ENCODE peak calls at places on chromosomes 5 and 9, in five cellular contexts. F, V, G, I and Y are unnamed samples.

GRCh38 chr5:52990531-52990925 is 1.4 kb downstream of the ITGA2 start:
- DNase-seq in I (no peak), V (no peak), F (no peak), G (no peak), Y (no peak)

GRCh38 chr9:25602366-25603044 is 75.7 kb downstream of the TUSC1 start:
- DNase-seq in V (peak), G (no peak), F (no peak), I (no peak), Y (no peak)

GRCh38 chr5:68225188-68225910 is 9.8 kb downstream of the PIK3R1 start:
- DNase-seq in I (no peak), F (peak), V (peak), G (no peak), Y (peak)

GRCh38 chr9:73347720-73348119 is 196.1 kb downstream of the ANXA1 start:
- DNase-seq in I (no peak), V (peak), F (no peak), G (no peak), Y (no peak)

GRCh38 chr5:95327211-95327610 is 42.3 kb upstream of the MCTP1 start:
- DNase-seq in I (no peak), G (no peak), V (no peak), F (peak), Y (no peak)

GRCh38 chr9:75064307-75065025 is 23.5 kb downstream of the NMRK1 start:
- DNase-seq in I (no peak), G (no peak), F (peak), V (no peak), Y (no peak)

GRCh38 chr9:90009447-90009846 is 404.6 kb downstream of the GADD45G start:
- DNase-seq in I (no peak), G (no peak), V (no peak), F (no peak), Y (no peak)

GRCh38 chr9:76310991-76311390 is 83.2 kb downstream of the RFK start:
- DNase-seq in I (no peak), G (no peak), F (no peak), V (no peak), Y (no peak)

GRCh38 chr5:144361406-144361805 is 190.7 kb downstream of the KCTD16 start:
- DNase-seq in V (no peak), F (no peak), I (no peak), G (no peak), Y (no peak)

GRCh38 chr5:171999877-172000276 is 6.6 kb downstream of the FBXW11 start:
- DNase-seq in G (no peak), F (no peak), V (no peak), I (no peak), Y (no peak)

GRCh38 chr9:138022756-138023393 is 145.3 kb downstream of the CACNA1B start:
- DNase-seq in I (no peak), G (no peak), V (no peak), F (no peak), Y (no peak)

GRCh38 chr5:124655943-124656459 is 90.4 kb downstream of the ZNF608 start:
- DNase-seq in V (peak), I (no peak), F (peak), G (peak), Y (peak)

GRCh38 chr9:88173378-88173999 is 35.2 kb upstream of the SPATA31C2 start:
- DNase-seq in I (no peak), V (peak), F (peak), G (no peak), Y (peak)

GRCh38 chr5:60638300-60638699 is 61.7 kb downstream of the DEPDC1B start:
- DNase-seq in F (no peak), V (no peak), G (no peak), I (no peak), Y (no peak)

GRCh38 chr9:127904888-127905728 is 5.7 kb upstream of the ST6GALNAC6 start:
- DNase-seq in G (peak), V (no peak), I (no peak), F (no peak), Y (no peak)

GRCh38 chr9:127904518-127904887 is 5.1 kb upstream of the ST6GALNAC6 start:
- DNase-seq in F (no peak), V (no peak), I (peak), G (no peak), Y (no peak)

GRCh38 chr5:162067138-162067537 is 435 bp upstream of the GABRG2 start:
- DNase-seq in F (no peak), V (no peak), I (no peak), G (no peak), Y (no peak)

GRCh38 chr9:109411818-109412352 is 86.2 kb downstream of the PTPN3 start:
- DNase-seq in F (peak), G (no peak), V (no peak), I (no peak), Y (no peak)
- TF ChIP-seq CTCF in F (peak), G (no peak), V (peak), I (peak), Y (peak)

GRCh38 chr9:112110773-112111106 is 64.4 kb downstream of the SUSD1 start:
- DNase-seq in I (no peak), F (no peak), G (no peak), V (no peak), Y (no peak)

GRCh38 chr9:112115109-112115508 is 60.0 kb downstream of the SUSD1 start:
- DNase-seq in F (no peak), I (no peak), V (no peak), G (no peak), Y (no peak)

GRCh38 chr9:112111461-112111860 is 63.6 kb downstream of the SUSD1 start:
- DNase-seq in F (no peak), V (no peak), I (no peak), G (no peak), Y (no peak)

GRCh38 chr9:112112519-112112918 is 62.6 kb downstream of the SUSD1 start:
- DNase-seq in G (no peak), V (peak), I (no peak), F (peak), Y (no peak)

GRCh38 chr9:112112941-112113399 is 62.1 kb downstream of the SUSD1 start:
- DNase-seq in I (no peak), V (peak), F (peak), G (no peak), Y (no peak)
- TF ChIP-seq CTCF in I (no peak), V (peak), F (no peak), G (no peak), Y (peak)

DNA sequence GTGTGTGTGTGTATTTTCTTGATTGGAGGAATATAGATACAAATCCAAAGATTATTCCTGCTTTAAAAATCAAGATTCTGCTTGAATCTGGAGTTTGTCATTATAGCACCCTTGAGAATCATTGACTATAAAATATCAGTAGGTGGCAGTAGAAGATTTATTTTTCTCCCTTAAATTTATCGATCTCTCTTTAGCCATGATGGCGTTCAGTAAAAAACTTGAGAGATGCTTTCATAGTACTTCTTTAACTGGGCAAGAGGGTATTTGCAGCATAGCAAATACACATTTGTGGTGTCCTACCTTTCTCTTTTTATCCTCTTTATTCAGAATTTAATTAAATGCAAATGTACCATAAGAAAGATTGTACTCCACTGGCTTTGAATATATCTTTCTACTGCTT is 307.7 kb downstream of the ADGRV1 start:
- DNase-seq in I (no peak), F (peak), G (no peak), V (peak), Y (no peak)
- TF ChIP-seq CTCF in I (peak), F (peak), G (no peak), V (peak), Y (peak)

DNA sequence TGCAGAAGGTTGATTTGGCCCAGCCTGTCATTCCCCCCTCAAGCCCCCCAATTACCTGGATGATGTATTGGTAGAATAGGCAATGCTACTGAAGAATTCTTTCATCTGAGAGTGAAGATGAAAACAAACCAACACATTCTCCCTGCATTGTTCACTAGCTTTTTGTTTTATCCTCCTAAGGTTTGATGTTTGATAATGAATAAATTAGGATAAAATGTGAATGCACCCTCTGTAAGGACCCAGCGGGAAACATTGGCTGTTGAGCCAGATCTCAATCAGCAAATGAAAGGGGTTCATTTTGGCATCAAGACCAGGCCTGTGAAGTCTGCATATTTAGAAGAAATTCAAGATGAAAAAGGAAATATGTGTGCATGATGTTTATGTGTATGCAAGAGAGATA is 61.8 kb upstream of the ADAMTS19 start:
- DNase-seq in F (no peak), G (no peak), I (no peak), V (no peak), Y (no peak)
- TF ChIP-seq CTCF in F (no peak), G (no peak), I (no peak), V (no peak), Y (no peak)

DNA sequence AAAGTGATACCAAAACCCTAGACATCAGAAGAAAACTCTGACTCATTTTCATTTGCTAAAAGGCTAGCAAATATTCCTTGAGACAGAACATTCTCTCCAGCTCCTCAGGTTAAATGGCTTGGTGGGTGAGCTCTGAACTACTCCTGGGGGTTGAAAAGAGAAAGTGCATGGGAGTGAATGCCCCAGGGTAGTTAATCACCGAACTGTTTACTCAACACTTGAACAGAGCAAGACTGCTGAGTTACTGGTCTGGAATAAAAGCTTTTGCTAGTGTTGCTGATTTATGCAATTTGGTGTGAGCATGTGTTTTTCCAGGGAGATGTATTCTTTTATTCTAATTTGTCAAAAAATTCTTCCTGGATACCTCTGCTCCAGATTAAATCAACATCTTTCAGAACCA is 88.3 kb upstream of the PRDM9 start:
- DNase-seq in F (peak), V (peak), G (no peak), I (no peak), Y (peak)
- TF ChIP-seq CTCF in F (no peak), V (peak), G (no peak), I (no peak), Y (peak)

GRCh38 chr5:119968690-119969089 is 339.3 kb downstream of the FAM170A start:
- DNase-seq in V (no peak), I (no peak), G (no peak), F (no peak), Y (no peak)

GRCh38 chr5:119961993-119962392 is 332.6 kb downstream of the FAM170A start:
- DNase-seq in I (no peak), V (no peak), G (no peak), F (no peak), Y (no peak)

DNA sequence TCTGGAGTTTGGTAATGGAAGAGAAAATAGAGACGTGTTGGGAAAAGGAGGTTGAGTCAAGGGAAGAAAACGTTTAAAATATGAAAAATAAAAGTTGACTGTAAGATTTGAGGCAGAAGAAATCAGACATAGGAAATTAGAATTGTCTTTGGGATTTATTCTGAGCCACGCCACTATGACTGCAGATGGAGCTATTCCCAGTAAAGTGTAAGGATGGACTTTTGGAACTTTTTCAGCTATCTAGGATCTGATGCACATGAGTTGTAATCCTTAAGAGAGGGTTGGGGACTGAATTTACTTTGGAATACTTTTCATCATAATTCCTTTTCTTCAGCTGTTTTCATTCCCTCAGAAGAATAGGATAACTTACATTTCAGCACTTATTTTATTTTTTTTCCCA is 336.7 kb downstream of the FAM170A start:
- DNase-seq in G (no peak), I (no peak), V (no peak), F (no peak), Y (no peak)
- TF ChIP-seq CTCF in G (no peak), I (no peak), V (no peak), F (no peak), Y (no peak)

DNA sequence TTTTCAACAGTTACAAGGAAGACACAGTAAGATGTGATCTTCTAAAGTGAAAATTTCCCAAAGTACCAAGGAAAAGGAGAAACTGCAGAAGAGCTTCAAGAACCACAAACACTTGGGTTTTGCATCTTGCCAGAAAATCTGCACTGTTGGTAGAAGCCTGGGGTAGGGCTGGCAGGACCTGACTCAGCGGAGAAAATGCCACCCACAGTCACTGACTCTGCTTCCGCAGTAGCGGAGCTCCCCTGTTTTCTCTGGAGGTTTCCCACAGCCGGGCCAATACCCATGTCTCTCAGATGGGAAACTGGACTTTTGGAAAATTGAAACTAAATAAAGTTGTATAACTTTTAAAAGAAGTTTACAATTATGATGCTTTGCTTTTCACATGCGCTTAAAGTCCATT is 104.2 kb downstream of the MEF2C start:
- DNase-seq in G (no peak), I (no peak), F (no peak), V (no peak), Y (no peak)
- TF ChIP-seq CTCF in G (no peak), I (no peak), F (no peak), V (no peak), Y (no peak)

GRCh38 chr5:99945706-99946442 is 589.3 kb upstream of the FAM174A start:
- DNase-seq in F (no peak), G (no peak), V (no peak), I (no peak), Y (no peak)
- TF ChIP-seq CTCF in F (no peak), G (no peak), V (no peak), I (no peak), Y (no peak)

DNA sequence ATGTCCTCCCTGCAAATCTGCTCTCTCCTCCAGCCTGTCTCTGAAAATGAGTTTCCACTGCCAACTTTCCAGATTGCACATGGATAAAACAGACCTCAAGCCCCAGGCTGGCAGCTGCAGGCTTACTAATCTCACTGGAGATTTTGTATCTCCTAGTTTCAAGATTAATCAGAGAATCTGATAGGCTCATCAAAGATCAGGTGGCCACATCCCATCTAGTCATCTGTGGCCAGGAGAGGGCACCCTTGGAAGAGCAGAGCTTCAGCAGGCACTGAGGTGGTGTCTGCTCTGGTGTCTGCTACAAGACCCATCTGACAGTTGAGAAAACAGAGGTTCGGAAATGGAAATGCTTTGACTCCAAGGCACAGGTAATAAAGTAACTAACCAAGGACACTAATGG is 179.0 kb downstream of the MSX2 start:
- DNase-seq in F (no peak), I (no peak), V (no peak), G (no peak), Y (no peak)
- TF ChIP-seq CTCF in F (no peak), I (no peak), V (no peak), G (no peak), Y (no peak)